ENCODE peak calls at places on chromosome 19, in six cellular contexts. Y, A, M, C, G and K are unnamed samples.
A peak's percentile ranks its signal among the peaks of the same experiment; 100 is the strongest.

GRCh38 chr19:47229674-47230121 is 1.3 kb downstream of the BBC3 start:
- DNase-seq in Y (no peak), A (no peak), M (peak; percentile 23), C (no peak), G (peak; percentile 41), K (no peak)

GRCh38 chr19:46081928-46082727 is 41.3 kb upstream of the IGFL4 start:
- DNase-seq in Y (peak; percentile 31), A (peak; percentile 39), M (no peak), C (no peak), G (peak; percentile 79), K (peak; percentile 63)

GRCh38 chr19:18100710-18101109 is 3.1 kb downstream of the MAST3 start:
- DNase-seq in Y (no peak), A (no peak), M (no peak), C (no peak), G (no peak), K (no peak)

GRCh38 chr19:12786149-12786870 is 5.0 kb upstream of the JUNB start:
- DNase-seq in Y (no peak), A (no peak), M (no peak), C (peak; percentile 63), G (no peak), K (peak; percentile 15)

GRCh38 chr19:14368011-14368513 is 13.2 kb upstream of the ADGRE5 start:
- DNase-seq in Y (no peak), A (no peak), M (no peak), C (no peak), G (no peak), K (no peak)

GRCh38 chr19:15452111-15453047 is 2.6 kb upstream of the WIZ start:
- DNase-seq in Y (no peak), A (no peak), M (no peak), C (peak; percentile 91), G (peak; percentile 89), K (no peak)

GRCh38 chr19:44142014-44142523 is 715 bp downstream of the ZNF234 start:
- DNase-seq in Y (peak; percentile 5), A (no peak), M (no peak), C (no peak), G (peak; percentile 47), K (no peak)

GRCh38 chr19:10762656-10763055 is 44.8 kb downstream of the DNM2 start:
- DNase-seq in Y (no peak), A (no peak), M (no peak), C (peak; percentile 53), G (no peak), K (no peak)

GRCh38 chr19:33248954-33249613 is 23.4 kb upstream of the SLC7A10 start:
- DNase-seq in Y (no peak), A (no peak), M (no peak), C (no peak), G (no peak), K (no peak)

GRCh38 chr19:52898101-52898500 is 666 bp upstream of the ZNF320 start:
- DNase-seq in Y (peak; percentile 40), A (no peak), M (no peak), C (no peak), G (no peak), K (no peak)

GRCh38 chr19:45568732-45569131 is 15.9 kb downstream of the OPA3 start:
- DNase-seq in Y (no peak), A (peak; percentile 39), M (no peak), C (no peak), G (peak; percentile 68), K (no peak)

GRCh38 chr19:15487038-15487437 is 7.7 kb upstream of the PGLYRP2 start:
- DNase-seq in Y (no peak), A (no peak), M (no peak), C (no peak), G (no peak), K (no peak)

GRCh38 chr19:36112678-36113077 is 1.7 kb downstream of the OVOL3 start:
- DNase-seq in Y (no peak), A (no peak), M (no peak), C (no peak), G (no peak), K (no peak)

GRCh38 chr19:17755977-17756670 is 4.8 kb downstream of the FCHO1 start:
- DNase-seq in Y (peak; percentile 59), A (no peak), M (no peak), C (no peak), G (peak; percentile 64), K (peak; percentile 83)

GRCh38 chr19:54047626-54048025 is 16.1 kb downstream of the VSTM1 start:
- DNase-seq in Y (no peak), A (no peak), M (no peak), C (no peak), G (no peak), K (no peak)

GRCh38 chr19:28705008-28705407 is 507.9 kb downstream of the UQCRFS1 start:
- DNase-seq in Y (no peak), A (peak; percentile 86), M (no peak), C (no peak), G (peak; percentile 74), K (no peak)

GRCh38 chr19:46614114-46614701 is 10.7 kb downstream of the PTGIR start:
- DNase-seq in Y (peak; percentile 87), A (peak; percentile 47), M (peak; percentile 75), C (peak; percentile 86), G (peak; percentile 87), K (peak; percentile 77)

GRCh38 chr19:48493718-48494515 is 17.7 kb downstream of the LMTK3 start:
- DNase-seq in Y (no peak), A (no peak), M (no peak), C (no peak), G (no peak), K (no peak)

GRCh38 chr19:31113250-31113685 is 236.0 kb downstream of the TSHZ3 start:
- DNase-seq in Y (no peak), A (no peak), M (no peak), C (no peak), G (no peak), K (no peak)

GRCh38 chr19:36060430-36060829 is 5.7 kb downstream of the WDR62 start:
- DNase-seq in Y (peak; percentile 65), A (peak; percentile 40), M (no peak), C (peak; percentile 46), G (peak; percentile 78), K (peak; percentile 65)

GRCh38 chr19:35963514-35963913 is 27.3 kb downstream of the LRFN3 start:
- DNase-seq in Y (peak; percentile 83), A (peak; percentile 42), M (peak; percentile 30), C (no peak), G (peak; percentile 64), K (no peak)

GRCh38 chr19:18904334-18905057 is 8.5 kb upstream of the CERS1 start:
- DNase-seq in Y (no peak), A (no peak), M (no peak), C (no peak), G (no peak), K (no peak)

GRCh38 chr19:40717325-40717879 is 490 bp downstream of the ITPKC start:
- DNase-seq in Y (no peak), A (no peak), M (peak; percentile 15), C (no peak), G (no peak), K (no peak)

GRCh38 chr19:30881281-30881680 is 468.0 kb downstream of the TSHZ3 start:
- DNase-seq in Y (no peak), A (no peak), M (no peak), C (no peak), G (no peak), K (no peak)

GRCh38 chr19:20558571-20558970 is 7.0 kb downstream of the ZNF737 start:
- DNase-seq in Y (no peak), A (no peak), M (no peak), C (no peak), G (no peak), K (no peak)

GRCh38 chr19:6014551-6015135 is 36.7 kb upstream of the RANBP3 start:
- DNase-seq in Y (no peak), A (no peak), M (no peak), C (no peak), G (no peak), K (no peak)

GRCh38 chr19:482186-483041 is 13.9 kb upstream of the MADCAM1 start:
- DNase-seq in Y (no peak), A (no peak), M (no peak), C (no peak), G (no peak), K (no peak)
- TF ChIP-seq CTCF in Y (no peak), A (no peak), M (no peak), C (no peak), G (peak; percentile 14), K (no peak)

DNA sequence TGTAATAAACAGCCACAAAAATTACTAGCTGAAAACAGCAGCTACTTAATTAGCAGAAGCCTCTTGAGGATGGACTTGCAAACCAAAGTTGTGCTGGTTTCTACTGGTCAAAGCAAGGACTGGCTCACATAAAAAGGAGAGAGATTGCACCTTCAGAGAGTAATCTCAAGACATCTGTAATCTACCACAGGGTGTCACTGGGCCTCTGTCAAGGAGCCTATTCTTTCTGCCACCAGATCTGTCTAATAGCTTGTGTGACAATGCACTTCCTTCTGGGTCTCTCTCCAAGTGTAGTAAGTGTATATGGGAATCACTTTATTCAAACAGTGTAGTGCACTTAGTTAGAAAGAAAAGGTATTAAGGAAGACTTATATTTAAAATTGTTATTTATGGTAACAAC is 24.4 kb upstream of the ZNF561 start:
- DNase-seq in Y (no peak), A (no peak), M (no peak), C (no peak), G (no peak), K (no peak)
- TF ChIP-seq CTCF in Y (no peak), A (no peak), M (no peak), C (no peak), G (no peak), K (no peak)

GRCh38 chr19:42325308-42325895 is at the start of gene MEGF8:
- DNase-seq in Y (peak; percentile 94), A (peak; percentile 98), M (peak; percentile 97), C (peak; percentile 97), G (peak; percentile 99), K (peak; percentile 99)
- TF ChIP-seq CTCF in Y (peak; percentile 14), A (peak; percentile 95), M (no peak), C (peak; percentile 90), G (peak; percentile 91), K (peak; percentile 88)

GRCh38 chr19:3302755-3303154 is 63.6 kb upstream of the NFIC start:
- DNase-seq in Y (no peak), A (no peak), M (no peak), C (no peak), G (no peak), K (no peak)
- TF ChIP-seq CTCF in Y (no peak), A (no peak), M (no peak), C (no peak), G (no peak), K (no peak)